ENCODE peak calls at places on chromosomes 1 and 21, in six cellular contexts. One of them, this sample, is unnamed.

GRCh38 chr1:215845224-215845902 is 278.3 kb downstream of the KCTD3 start:
- DNase-seq in vagina: no peak
- DNase-seq in breast epithelium: no peak
- DNase-seq in spleen: no peak
- DNase-seq in endothelial cell of umbilical vein: no peak
- DNase-seq in GM12892: no peak
- DNase-seq in this sample: no peak

GRCh38 chr1:66292341-66292740 is 241.6 kb upstream of the SGIP1 start:
- DNase-seq in breast epithelium: no peak
- DNase-seq in spleen: no peak
- DNase-seq in endothelial cell of umbilical vein: no peak
- DNase-seq in vagina: no peak
- DNase-seq in GM12892: no peak
- DNase-seq in this sample: no peak

GRCh38 chr1:165661691-165662090 is 30.7 kb downstream of the MGST3 start:
- DNase-seq in spleen: no peak
- DNase-seq in breast epithelium: no peak
- DNase-seq in endothelial cell of umbilical vein: no peak
- DNase-seq in vagina: no peak
- DNase-seq in GM12892: no peak
- DNase-seq in this sample: no peak

GRCh38 chr1:184031127-184032107 is 6.1 kb downstream of the COLGALT2 start:
- DNase-seq in vagina: no peak
- DNase-seq in endothelial cell of umbilical vein: no peak
- DNase-seq in breast epithelium: no peak
- DNase-seq in GM12892: no peak
- DNase-seq in spleen: no peak
- DNase-seq in this sample: no peak

GRCh38 chr1:157140068-157140588 is 1.9 kb upstream of the ETV3 start:
- DNase-seq in vagina: no peak
- DNase-seq in GM12892: no peak
- DNase-seq in spleen: no peak
- DNase-seq in endothelial cell of umbilical vein: no peak
- DNase-seq in breast epithelium: no peak
- DNase-seq in this sample: no peak

GRCh38 chr1:89945852-89946476 is 48.9 kb upstream of the ZNF326 start:
- DNase-seq in breast epithelium: no peak
- DNase-seq in endothelial cell of umbilical vein: no peak
- DNase-seq in spleen: no peak
- DNase-seq in GM12892: no peak
- DNase-seq in vagina: no peak
- DNase-seq in this sample: no peak

GRCh38 chr1:117942293-117942692 is 12.8 kb downstream of the WDR3 start:
- DNase-seq in spleen: no peak
- DNase-seq in endothelial cell of umbilical vein: no peak
- DNase-seq in breast epithelium: no peak
- DNase-seq in vagina: no peak
- DNase-seq in GM12892: no peak
- DNase-seq in this sample: no peak

GRCh38 chr1:217193151-217193550 is 437.7 kb downstream of the GPATCH2 start:
- DNase-seq in spleen: no peak
- DNase-seq in breast epithelium: no peak
- DNase-seq in endothelial cell of umbilical vein: no peak
- DNase-seq in vagina: no peak
- DNase-seq in GM12892: no peak
- DNase-seq in this sample: no peak

GRCh38 chr1:13813398-13814012 is 113.5 kb downstream of the PRDM2 start:
- DNase-seq in GM12892: peak; percentile 46
- DNase-seq in endothelial cell of umbilical vein: peak; percentile 4
- DNase-seq in spleen: peak; percentile 87
- DNase-seq in breast epithelium: no peak
- DNase-seq in vagina: no peak
- DNase-seq in this sample: no peak

GRCh38 chr1:210250665-210250997 is 18.0 kb downstream of the SERTAD4 start:
- DNase-seq in breast epithelium: no peak
- DNase-seq in endothelial cell of umbilical vein: peak; percentile 60
- DNase-seq in vagina: no peak
- DNase-seq in spleen: no peak
- DNase-seq in GM12892: no peak
- DNase-seq in this sample: no peak

GRCh38 chr1:8374356-8374755 is 56.4 kb downstream of the SLC45A1 start:
- DNase-seq in endothelial cell of umbilical vein: no peak
- DNase-seq in GM12892: no peak
- DNase-seq in vagina: no peak
- DNase-seq in spleen: no peak
- DNase-seq in breast epithelium: peak; percentile 37
- DNase-seq in this sample: no peak

GRCh38 chr1:62228883-62229187 is 34.2 kb downstream of the L1TD1 start:
- DNase-seq in endothelial cell of umbilical vein: no peak
- DNase-seq in breast epithelium: no peak
- DNase-seq in vagina: no peak
- DNase-seq in GM12892: no peak
- DNase-seq in spleen: no peak
- DNase-seq in this sample: no peak

GRCh38 chr1:88063605-88064004 is 620.5 kb upstream of the PKN2 start:
- DNase-seq in spleen: no peak
- DNase-seq in endothelial cell of umbilical vein: peak; percentile 15
- DNase-seq in vagina: no peak
- DNase-seq in GM12892: no peak
- DNase-seq in breast epithelium: no peak
- DNase-seq in this sample: no peak

GRCh38 chr1:29105822-29106221 is 17.9 kb downstream of the TMEM200B start:
- DNase-seq in breast epithelium: no peak
- DNase-seq in spleen: no peak
- DNase-seq in GM12892: no peak
- DNase-seq in vagina: no peak
- DNase-seq in endothelial cell of umbilical vein: no peak
- DNase-seq in this sample: peak; percentile 17

GRCh38 chr21:45380566-45380965 is 24.4 kb upstream of the COL18A1 start:
- DNase-seq in breast epithelium: peak; percentile 40
- DNase-seq in endothelial cell of umbilical vein: no peak
- DNase-seq in GM12892: no peak
- DNase-seq in vagina: no peak
- DNase-seq in spleen: peak; percentile 40
- DNase-seq in this sample: no peak

GRCh38 chr1:39960461-39960958 is 5.6 kb downstream of the MFSD2A start:
- DNase-seq in breast epithelium: no peak
- DNase-seq in vagina: no peak
- DNase-seq in spleen: peak; percentile 93
- DNase-seq in GM12892: peak; percentile 55
- DNase-seq in endothelial cell of umbilical vein: no peak
- DNase-seq in this sample: no peak

GRCh38 chr21:46608672-46609111 is 3.8 kb upstream of the S100B start:
- DNase-seq in spleen: no peak
- DNase-seq in vagina: no peak
- DNase-seq in breast epithelium: no peak
- DNase-seq in GM12892: no peak
- DNase-seq in endothelial cell of umbilical vein: no peak
- DNase-seq in this sample: no peak

GRCh38 chr1:69976896-69977295 is 228.5 kb downstream of the LRRC40 start:
- DNase-seq in spleen: no peak
- DNase-seq in vagina: no peak
- DNase-seq in endothelial cell of umbilical vein: peak; percentile 73
- DNase-seq in GM12892: no peak
- DNase-seq in breast epithelium: no peak
- DNase-seq in this sample: no peak

GRCh38 chr1:92951141-92951582 is 10.1 kb downstream of the DIPK1A start:
- DNase-seq in GM12892: no peak
- DNase-seq in endothelial cell of umbilical vein: no peak
- DNase-seq in spleen: no peak
- DNase-seq in vagina: no peak
- DNase-seq in breast epithelium: no peak
- DNase-seq in this sample: no peak

DNA sequence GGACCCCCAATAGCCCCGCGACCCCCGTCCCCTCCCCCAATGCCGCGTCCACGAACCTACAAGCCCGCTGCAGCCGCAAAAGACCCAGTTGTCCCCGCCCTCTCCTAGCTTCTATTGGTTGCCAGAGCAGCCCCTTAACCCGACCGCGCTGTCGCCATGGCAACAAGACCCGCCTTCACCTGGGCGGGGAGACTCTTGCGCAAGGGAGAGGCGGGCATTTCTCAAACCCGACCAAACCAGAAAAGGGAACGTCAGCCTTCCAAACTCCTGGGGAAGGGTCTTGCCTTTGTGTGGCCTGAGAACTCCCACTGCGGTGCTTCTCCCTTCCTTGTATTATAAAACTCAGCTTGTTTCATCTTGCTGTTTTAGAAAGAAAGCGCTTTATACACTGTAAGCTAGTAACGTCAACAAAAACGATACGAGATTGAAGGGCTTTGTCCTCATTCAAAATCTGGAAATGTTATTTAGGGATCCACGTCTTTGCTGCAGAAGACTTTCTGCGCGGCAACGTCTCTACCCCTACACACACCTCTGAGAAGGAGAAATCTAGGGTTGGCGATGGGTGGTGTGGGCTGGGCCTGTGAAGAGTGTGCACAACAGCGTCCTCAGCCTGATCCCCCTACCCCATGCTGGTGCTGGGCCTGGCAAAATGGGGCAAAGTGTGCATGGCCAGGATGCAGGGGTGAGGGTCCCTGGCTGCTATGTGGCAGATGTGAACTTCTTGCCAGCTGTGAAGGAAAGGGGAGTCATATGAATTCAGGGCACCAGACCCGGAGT is at the start of gene TMEM9:
- DNase-seq in spleen: peak; percentile 98
- DNase-seq in vagina: no peak
- DNase-seq in breast epithelium: peak; percentile 99
- DNase-seq in endothelial cell of umbilical vein: peak; percentile 96
- DNase-seq in GM12892: peak; percentile 97
- DNase-seq in this sample: peak; percentile 99
- TF ChIP-seq POLR2AphosphoS5 in spleen: peak; percentile 61
- TF ChIP-seq POLR2AphosphoS5 in vagina: peak; percentile 78
- TF ChIP-seq POLR2AphosphoS5 in breast epithelium: peak; percentile 48
- TF ChIP-seq POLR2AphosphoS5 in endothelial cell of umbilical vein: no peak
- TF ChIP-seq POLR2AphosphoS5 in GM12892: no peak
- TF ChIP-seq POLR2AphosphoS5 in this sample: peak; percentile 74

GRCh38 chr1:20178634-20179368 is 7.1 kb upstream of the UBXN10 start:
- DNase-seq in breast epithelium: no peak
- DNase-seq in vagina: no peak
- DNase-seq in spleen: no peak
- DNase-seq in GM12892: no peak
- DNase-seq in endothelial cell of umbilical vein: no peak
- DNase-seq in this sample: no peak

GRCh38 chr1:20179369-20180172 is 6.3 kb upstream of the UBXN10 start:
- DNase-seq in endothelial cell of umbilical vein: no peak
- DNase-seq in GM12892: no peak
- DNase-seq in spleen: no peak
- DNase-seq in vagina: no peak
- DNase-seq in breast epithelium: no peak
- DNase-seq in this sample: no peak

GRCh38 chr1:20169932-20170331 is 16.0 kb upstream of the UBXN10 start:
- DNase-seq in GM12892: no peak
- DNase-seq in breast epithelium: no peak
- DNase-seq in spleen: no peak
- DNase-seq in vagina: no peak
- DNase-seq in endothelial cell of umbilical vein: no peak
- DNase-seq in this sample: no peak

GRCh38 chr1:20172033-20172588 is 13.8 kb upstream of the UBXN10 start:
- DNase-seq in spleen: no peak
- DNase-seq in vagina: no peak
- DNase-seq in endothelial cell of umbilical vein: no peak
- DNase-seq in GM12892: no peak
- DNase-seq in breast epithelium: no peak
- DNase-seq in this sample: no peak

GRCh38 chr1:20174937-20175666 is 10.8 kb upstream of the UBXN10 start:
- DNase-seq in spleen: no peak
- DNase-seq in endothelial cell of umbilical vein: no peak
- DNase-seq in vagina: no peak
- DNase-seq in GM12892: no peak
- DNase-seq in breast epithelium: no peak
- DNase-seq in this sample: no peak
- TF ChIP-seq POLR2AphosphoS5 in spleen: no peak
- TF ChIP-seq POLR2AphosphoS5 in endothelial cell of umbilical vein: no peak
- TF ChIP-seq POLR2AphosphoS5 in vagina: no peak
- TF ChIP-seq POLR2AphosphoS5 in GM12892: no peak
- TF ChIP-seq POLR2AphosphoS5 in breast epithelium: no peak
- TF ChIP-seq POLR2AphosphoS5 in this sample: no peak

GRCh38 chr1:6223617-6224016 is 12.1 kb downstream of the ICMT start:
- DNase-seq in spleen: no peak
- DNase-seq in breast epithelium: no peak
- DNase-seq in endothelial cell of umbilical vein: no peak
- DNase-seq in vagina: no peak
- DNase-seq in GM12892: no peak
- DNase-seq in this sample: no peak

GRCh38 chr1:6222644-6223043 is 13.1 kb downstream of the ICMT start:
- DNase-seq in GM12892: no peak
- DNase-seq in spleen: no peak
- DNase-seq in endothelial cell of umbilical vein: no peak
- DNase-seq in breast epithelium: no peak
- DNase-seq in vagina: no peak
- DNase-seq in this sample: no peak

GRCh38 chr1:6221210-6221784 is 14.5 kb downstream of the ICMT start:
- DNase-seq in endothelial cell of umbilical vein: no peak
- DNase-seq in vagina: no peak
- DNase-seq in breast epithelium: no peak
- DNase-seq in spleen: no peak
- DNase-seq in GM12892: no peak
- DNase-seq in this sample: no peak

GRCh38 chr1:6220236-6220635 is 14.3 kb downstream of the RNF207 start:
- DNase-seq in vagina: no peak
- DNase-seq in spleen: no peak
- DNase-seq in endothelial cell of umbilical vein: no peak
- DNase-seq in GM12892: no peak
- DNase-seq in breast epithelium: no peak
- DNase-seq in this sample: no peak

DNA sequence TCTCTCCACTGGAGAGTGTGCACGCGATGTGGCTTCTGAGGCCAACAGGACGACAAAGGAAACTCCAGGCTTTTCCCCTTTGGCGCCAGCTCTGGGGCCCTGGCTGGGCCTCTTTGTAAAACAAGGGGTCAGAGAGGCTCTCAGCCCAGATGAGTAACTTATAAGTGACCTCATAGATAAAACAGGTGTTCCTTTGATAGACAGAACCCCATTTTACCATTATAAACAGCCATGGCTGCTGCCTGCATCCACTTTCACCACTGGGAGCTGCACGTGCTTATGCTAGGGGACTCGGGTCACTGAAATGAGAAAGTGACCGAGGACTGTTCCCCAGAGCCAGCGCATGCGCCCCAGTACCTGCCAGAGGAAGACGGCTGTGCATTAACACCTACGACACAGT is 12.5 kb downstream of the RNF207 start:
- DNase-seq in GM12892: no peak
- DNase-seq in breast epithelium: no peak
- DNase-seq in endothelial cell of umbilical vein: no peak
- DNase-seq in vagina: no peak
- DNase-seq in spleen: no peak
- DNase-seq in this sample: no peak
- TF ChIP-seq POLR2AphosphoS5 in GM12892: no peak
- TF ChIP-seq POLR2AphosphoS5 in breast epithelium: no peak
- TF ChIP-seq POLR2AphosphoS5 in endothelial cell of umbilical vein: no peak
- TF ChIP-seq POLR2AphosphoS5 in vagina: no peak
- TF ChIP-seq POLR2AphosphoS5 in spleen: no peak
- TF ChIP-seq POLR2AphosphoS5 in this sample: no peak

GRCh38 chr1:240423525-240423924 is 188.4 kb downstream of the GREM2 start:
- DNase-seq in vagina: no peak
- DNase-seq in spleen: no peak
- DNase-seq in breast epithelium: no peak
- DNase-seq in endothelial cell of umbilical vein: no peak
- DNase-seq in GM12892: no peak
- DNase-seq in this sample: no peak

GRCh38 chr1:240426056-240426455 is 185.9 kb downstream of the GREM2 start:
- DNase-seq in vagina: no peak
- DNase-seq in spleen: no peak
- DNase-seq in GM12892: no peak
- DNase-seq in endothelial cell of umbilical vein: no peak
- DNase-seq in breast epithelium: no peak
- DNase-seq in this sample: no peak

GRCh38 chr1:240424740-240425464 is 187.1 kb downstream of the GREM2 start:
- DNase-seq in endothelial cell of umbilical vein: no peak
- DNase-seq in spleen: no peak
- DNase-seq in vagina: no peak
- DNase-seq in GM12892: no peak
- DNase-seq in breast epithelium: no peak
- DNase-seq in this sample: no peak
- TF ChIP-seq POLR2AphosphoS5 in endothelial cell of umbilical vein: no peak
- TF ChIP-seq POLR2AphosphoS5 in spleen: no peak
- TF ChIP-seq POLR2AphosphoS5 in vagina: no peak
- TF ChIP-seq POLR2AphosphoS5 in GM12892: no peak
- TF ChIP-seq POLR2AphosphoS5 in breast epithelium: no peak
- TF ChIP-seq POLR2AphosphoS5 in this sample: no peak